ENCODE peak calls at places on chromosome 16, in eight cellular contexts. One of them, this sample, is unnamed.

GRCh38 chr16:56634715-56635440 is 2.4 kb downstream of the MT1M start:
- DNase-seq in NCI-H2081: no peak
- DNase-seq in substantia nigra: no peak
- DNase-seq in activated naive CD8-positive, alpha-beta T cell treated with anti-CD3 and anti-CD28 coated beads for 36 hours: no peak
- DNase-seq in neural crest cell: no peak
- DNase-seq in activated T-helper 1 cell treated with anti-CD3 and anti-CD28 coated beads, Interleukin-12 subunit alpha, Interleukin-12 subunit beta, Interleukin-2, Interleukin-4 antibody, amounts not matched to agents 30 ng/mL and 10 ng/mL and 1 ng/mL, durations not matched to agents 14 hours and 24 hours and 36 hours: no peak
- DNase-seq in BJ: no peak
- DNase-seq in mesenchymal stem cell: no peak
- DNase-seq in this sample: no peak

GRCh38 chr16:54194008-54194731 is 92.4 kb downstream of the IRX3 start:
- DNase-seq in neural crest cell: no peak
- DNase-seq in mesenchymal stem cell: no peak
- DNase-seq in NCI-H2081: no peak
- DNase-seq in activated naive CD8-positive, alpha-beta T cell treated with anti-CD3 and anti-CD28 coated beads for 36 hours: no peak
- DNase-seq in BJ: no peak
- DNase-seq in substantia nigra: peak; percentile 65
- DNase-seq in activated T-helper 1 cell treated with anti-CD3 and anti-CD28 coated beads, Interleukin-12 subunit alpha, Interleukin-12 subunit beta, Interleukin-2, Interleukin-4 antibody, amounts not matched to agents 30 ng/mL and 10 ng/mL and 1 ng/mL, durations not matched to agents 14 hours and 24 hours and 36 hours: no peak
- DNase-seq in this sample: peak; percentile 67

GRCh38 chr16:15866451-15866850 is 9.6 kb upstream of the MYH11 start:
- DNase-seq in neural crest cell: no peak
- DNase-seq in NCI-H2081: no peak
- DNase-seq in substantia nigra: no peak
- DNase-seq in mesenchymal stem cell: no peak
- DNase-seq in activated T-helper 1 cell treated with anti-CD3 and anti-CD28 coated beads, Interleukin-12 subunit alpha, Interleukin-12 subunit beta, Interleukin-2, Interleukin-4 antibody, amounts not matched to agents 30 ng/mL and 10 ng/mL and 1 ng/mL, durations not matched to agents 14 hours and 24 hours and 36 hours: no peak
- DNase-seq in activated naive CD8-positive, alpha-beta T cell treated with anti-CD3 and anti-CD28 coated beads for 36 hours: no peak
- DNase-seq in BJ: no peak
- DNase-seq in this sample: no peak

GRCh38 chr16:2150418-2151187 is 2.2 kb downstream of the RAB26 start:
- DNase-seq in activated T-helper 1 cell treated with anti-CD3 and anti-CD28 coated beads, Interleukin-12 subunit alpha, Interleukin-12 subunit beta, Interleukin-2, Interleukin-4 antibody, amounts not matched to agents 30 ng/mL and 10 ng/mL and 1 ng/mL, durations not matched to agents 14 hours and 24 hours and 36 hours: no peak
- DNase-seq in substantia nigra: no peak
- DNase-seq in NCI-H2081: peak; percentile 62
- DNase-seq in neural crest cell: no peak
- DNase-seq in BJ: no peak
- DNase-seq in activated naive CD8-positive, alpha-beta T cell treated with anti-CD3 and anti-CD28 coated beads for 36 hours: peak; percentile 18
- DNase-seq in mesenchymal stem cell: peak; percentile 31
- DNase-seq in this sample: peak; percentile 98

GRCh38 chr16:57027067-57027466 is 37.7 kb downstream of the NLRC5 start:
- DNase-seq in mesenchymal stem cell: no peak
- DNase-seq in activated T-helper 1 cell treated with anti-CD3 and anti-CD28 coated beads, Interleukin-12 subunit alpha, Interleukin-12 subunit beta, Interleukin-2, Interleukin-4 antibody, amounts not matched to agents 30 ng/mL and 10 ng/mL and 1 ng/mL, durations not matched to agents 14 hours and 24 hours and 36 hours: no peak
- DNase-seq in activated naive CD8-positive, alpha-beta T cell treated with anti-CD3 and anti-CD28 coated beads for 36 hours: no peak
- DNase-seq in neural crest cell: no peak
- DNase-seq in NCI-H2081: no peak
- DNase-seq in BJ: no peak
- DNase-seq in substantia nigra: no peak
- DNase-seq in this sample: no peak

GRCh38 chr16:4361033-4361943 is 10.2 kb upstream of the PAM16 start:
- DNase-seq in substantia nigra: no peak
- DNase-seq in NCI-H2081: no peak
- DNase-seq in activated naive CD8-positive, alpha-beta T cell treated with anti-CD3 and anti-CD28 coated beads for 36 hours: no peak
- DNase-seq in BJ: no peak
- DNase-seq in neural crest cell: no peak
- DNase-seq in mesenchymal stem cell: no peak
- DNase-seq in activated T-helper 1 cell treated with anti-CD3 and anti-CD28 coated beads, Interleukin-12 subunit alpha, Interleukin-12 subunit beta, Interleukin-2, Interleukin-4 antibody, amounts not matched to agents 30 ng/mL and 10 ng/mL and 1 ng/mL, durations not matched to agents 14 hours and 24 hours and 36 hours: no peak
- DNase-seq in this sample: no peak

GRCh38 chr16:56336071-56336688 is 89.2 kb downstream of the AMFR start:
- DNase-seq in neural crest cell: no peak
- DNase-seq in activated T-helper 1 cell treated with anti-CD3 and anti-CD28 coated beads, Interleukin-12 subunit alpha, Interleukin-12 subunit beta, Interleukin-2, Interleukin-4 antibody, amounts not matched to agents 30 ng/mL and 10 ng/mL and 1 ng/mL, durations not matched to agents 14 hours and 24 hours and 36 hours: no peak
- DNase-seq in mesenchymal stem cell: no peak
- DNase-seq in NCI-H2081: no peak
- DNase-seq in substantia nigra: no peak
- DNase-seq in activated naive CD8-positive, alpha-beta T cell treated with anti-CD3 and anti-CD28 coated beads for 36 hours: no peak
- DNase-seq in BJ: no peak
- DNase-seq in this sample: no peak

GRCh38 chr16:364595-365491 is 5.5 kb downstream of the MRPL28 start:
- DNase-seq in activated naive CD8-positive, alpha-beta T cell treated with anti-CD3 and anti-CD28 coated beads for 36 hours: no peak
- DNase-seq in activated T-helper 1 cell treated with anti-CD3 and anti-CD28 coated beads, Interleukin-12 subunit alpha, Interleukin-12 subunit beta, Interleukin-2, Interleukin-4 antibody, amounts not matched to agents 30 ng/mL and 10 ng/mL and 1 ng/mL, durations not matched to agents 14 hours and 24 hours and 36 hours: no peak
- DNase-seq in BJ: no peak
- DNase-seq in neural crest cell: no peak
- DNase-seq in substantia nigra: no peak
- DNase-seq in NCI-H2081: no peak
- DNase-seq in mesenchymal stem cell: no peak
- DNase-seq in this sample: no peak

GRCh38 chr16:49816782-49817370 is 39.0 kb downstream of the ZNF423 start:
- DNase-seq in BJ: no peak
- DNase-seq in mesenchymal stem cell: no peak
- DNase-seq in neural crest cell: no peak
- DNase-seq in substantia nigra: no peak
- DNase-seq in activated naive CD8-positive, alpha-beta T cell treated with anti-CD3 and anti-CD28 coated beads for 36 hours: no peak
- DNase-seq in NCI-H2081: no peak
- DNase-seq in activated T-helper 1 cell treated with anti-CD3 and anti-CD28 coated beads, Interleukin-12 subunit alpha, Interleukin-12 subunit beta, Interleukin-2, Interleukin-4 antibody, amounts not matched to agents 30 ng/mL and 10 ng/mL and 1 ng/mL, durations not matched to agents 14 hours and 24 hours and 36 hours: no peak
- DNase-seq in this sample: no peak

GRCh38 chr16:10355589-10355988 is 30.3 kb upstream of the ATF7IP2 start:
- DNase-seq in BJ: no peak
- DNase-seq in neural crest cell: no peak
- DNase-seq in activated naive CD8-positive, alpha-beta T cell treated with anti-CD3 and anti-CD28 coated beads for 36 hours: no peak
- DNase-seq in activated T-helper 1 cell treated with anti-CD3 and anti-CD28 coated beads, Interleukin-12 subunit alpha, Interleukin-12 subunit beta, Interleukin-2, Interleukin-4 antibody, amounts not matched to agents 30 ng/mL and 10 ng/mL and 1 ng/mL, durations not matched to agents 14 hours and 24 hours and 36 hours: no peak
- DNase-seq in NCI-H2081: no peak
- DNase-seq in substantia nigra: no peak
- DNase-seq in mesenchymal stem cell: no peak
- DNase-seq in this sample: no peak

GRCh38 chr16:67482260-67482924 is 955 bp downstream of the AGRP start:
- DNase-seq in NCI-H2081: no peak
- DNase-seq in BJ: no peak
- DNase-seq in activated naive CD8-positive, alpha-beta T cell treated with anti-CD3 and anti-CD28 coated beads for 36 hours: no peak
- DNase-seq in mesenchymal stem cell: no peak
- DNase-seq in neural crest cell: no peak
- DNase-seq in substantia nigra: no peak
- DNase-seq in activated T-helper 1 cell treated with anti-CD3 and anti-CD28 coated beads, Interleukin-12 subunit alpha, Interleukin-12 subunit beta, Interleukin-2, Interleukin-4 antibody, amounts not matched to agents 30 ng/mL and 10 ng/mL and 1 ng/mL, durations not matched to agents 14 hours and 24 hours and 36 hours: no peak
- DNase-seq in this sample: no peak

This sample was measured in DMS 273 treated with DMSO at 0.1 percent for 48 hours.